ENCODE peak calls at places on chromosomes 11 and 22, in five cellular contexts. Y is C1 segment of cervical spinal cord, V is globus pallidus, G is uterus, Z is renal cortical epithelial cell. K is an unnamed sample.

GRCh38 chr11:20563871-20564270 is 35.5 kb upstream of the SLC6A5 start:
- DNase-seq in Y (no peak), V (no peak), Z (no peak), G (no peak), K (no peak)

GRCh38 chr11:77148963-77149715 is 21.1 kb downstream of the MYO7A start:
- DNase-seq in Z (no peak), V (no peak), Y (no peak), G (no peak), K (no peak)

GRCh38 chr22:45867906-45868555 is 108.9 kb downstream of the WNT7B start:
- DNase-seq in G (no peak), Y (no peak), Z (no peak), V (no peak), K (no peak)

GRCh38 chr11:69922015-69922595 is 102.9 kb upstream of the FGF3 start:
- DNase-seq in Y (no peak), V (no peak), Z (no peak), G (no peak), K (no peak)

GRCh38 chr11:111560785-111561184 is 20.3 kb downstream of the LAYN start:
- DNase-seq in V (no peak), G (no peak), Z (no peak), Y (no peak), K (no peak)

GRCh38 chr11:133291672-133292265 is 240.5 kb downstream of the OPCML start:
- DNase-seq in Y (no peak), G (no peak), Z (no peak), V (no peak), K (no peak)

GRCh38 chr11:65502274-65502851 is 3.5 kb downstream of the MALAT1 start:
- DNase-seq in G (no peak), V (peak; percentile 58), Z (no peak), Y (no peak), K (no peak)

GRCh38 chr11:46661836-46662235 is 38.6 kb downstream of the ARHGAP1 start:
- DNase-seq in Y (no peak), V (peak; percentile 81), Z (no peak), G (no peak), K (no peak)

GRCh38 chr22:24315367-24315781 is 44.7 kb downstream of the SPECC1L start:
- DNase-seq in Z (no peak), V (no peak), G (no peak), Y (no peak), K (no peak)

GRCh38 chr11:15497366-15497765 is 382.6 kb downstream of the INSC start:
- DNase-seq in Y (no peak), Z (no peak), V (no peak), G (no peak), K (no peak)

GRCh38 chr11:121964591-121964990 is 151.4 kb downstream of the BLID start:
- DNase-seq in G (no peak), Y (no peak), Z (peak; percentile 0), V (no peak), K (no peak)

GRCh38 chr22:39176067-39176621 is 23.7 kb upstream of the CBX7 start:
- DNase-seq in V (no peak), Z (peak; percentile 70), G (peak; percentile 78), Y (no peak), K (no peak)

GRCh38 chr22:19761500-19762314 is 1.1 kb downstream of the TBX1 start:
- DNase-seq in G (no peak), V (no peak), Y (no peak), Z (no peak), K (no peak)

GRCh38 chr11:128835741-128836410 is 31.2 kb downstream of the KCNJ1 start:
- DNase-seq in Y (no peak), V (no peak), G (no peak), Z (no peak), K (no peak)

GRCh38 chr11:376531-377173 is 7.4 kb downstream of the B4GALNT4 start:
- DNase-seq in V (no peak), Z (no peak), Y (no peak), G (no peak), K (no peak)

GRCh38 chr22:49500942-49501395 is 326.7 kb downstream of the BRD1 start:
- DNase-seq in V (no peak), Y (no peak), G (no peak), Z (no peak), K (no peak)

GRCh38 chr11:68685656-68686380 is 1.5 kb downstream of the GAL start:
- DNase-seq in G (no peak), V (no peak), Z (no peak), Y (no peak), K (no peak)

GRCh38 chr11:117387992-117388765 is 60.5 kb downstream of the CEP164 start:
- DNase-seq in G (no peak), Z (peak; percentile 16), Y (no peak), V (no peak), K (no peak)

GRCh38 chr11:79708319-79708928 is 267.6 kb upstream of the TENM4 start:
- DNase-seq in G (no peak), Y (no peak), Z (peak; percentile 54), V (no peak), K (no peak)

GRCh38 chr11:61158691-61159381 is 2.4 kb downstream of the VPS37C start:
- DNase-seq in V (no peak), Z (peak; percentile 97), G (no peak), Y (no peak), K (no peak)

GRCh38 chr22:30637701-30638114 is 2.1 kb downstream of the SLC35E4 start:
- DNase-seq in G (no peak), V (no peak), Y (no peak), Z (no peak), K (no peak)